ENCODE peak calls at places on chromosomes 12 and 14, in seven cellular contexts. Y is substantia nigra, T is M059J, Q is Right ventricle myocardium inferior, X is Karpas-422, N is NCI-H146, J is activated T-cell treated with anti-CD3 and anti-CD28 coated beads for 48 hours. I is an unnamed sample.

GRCh38 chr12:29610473-29611174 is 113.1 kb upstream of the OVCH1 start:
- DNase-seq in Y (no peak), T (no peak), Q (no peak), X (no peak), N (no peak), J (no peak), I (no peak)

GRCh38 chr12:50220357-50221061 is 53.3 kb upstream of the CERS5 start:
- DNase-seq in Y (no peak), T (peak), Q (no peak), X (peak), N (no peak), J (peak), I (peak)

GRCh38 chr12:42426733-42427132 is 100.8 kb downstream of the PPHLN1 start:
- DNase-seq in Y (no peak), T (peak), Q (no peak), X (no peak), N (no peak), J (peak), I (peak)

GRCh38 chr14:99982449-99983250 is 82.6 kb upstream of the EVL start:
- DNase-seq in Y (no peak), T (peak), Q (no peak), X (peak), N (peak), J (peak), I (peak)

GRCh38 chr12:5723071-5723470 is 222.0 kb downstream of the ANO2 start:
- DNase-seq in Y (no peak), T (no peak), Q (no peak), X (no peak), N (no peak), J (no peak), I (no peak)

GRCh38 chr14:55245657-55246268 is 25.5 kb upstream of the FBXO34 start:
- DNase-seq in Y (no peak), T (peak), Q (no peak), X (peak), N (peak), J (no peak), I (peak)

GRCh38 chr14:41986726-41987125 is 380.1 kb downstream of the LRFN5 start:
- DNase-seq in Y (no peak), T (peak), Q (no peak), X (peak), N (no peak), J (no peak), I (no peak)

GRCh38 chr12:574475-575128 is 88.6 kb downstream of the NINJ2 start:
- DNase-seq in Y (no peak), T (peak), Q (no peak), X (no peak), N (no peak), J (no peak), I (peak)

GRCh38 chr12:63917864-63918742 is 73.6 kb downstream of the SRGAP1 start:
- DNase-seq in Y (no peak), T (peak), Q (no peak), X (peak), N (no peak), J (no peak), I (peak)

GRCh38 chr12:132711169-132711843 is 664 bp downstream of the PGAM5 start:
- DNase-seq in Y (no peak), T (no peak), Q (no peak), X (peak), N (peak), J (peak), I (peak)

GRCh38 chr14:77061630-77062029 is 33.1 kb upstream of the IRF2BPL start:
- DNase-seq in Y (no peak), T (no peak), Q (no peak), X (no peak), N (no peak), J (no peak), I (no peak)

GRCh38 chr14:43005807-43006206 is 1399.1 kb downstream of the LRFN5 start:
- DNase-seq in Y (no peak), T (no peak), Q (no peak), X (peak), N (no peak), J (no peak), I (no peak)

GRCh38 chr12:47636908-47637780 is 68.7 kb downstream of the RPAP3 start:
- DNase-seq in Y (no peak), T (peak), Q (peak), X (peak), N (peak), J (peak), I (peak)

GRCh38 chr12:116539361-116539771 is 19.8 kb upstream of the MAP1LC3B2 start:
- DNase-seq in Y (no peak), T (peak), Q (no peak), X (no peak), N (no peak), J (no peak), I (peak)

GRCh38 chr14:52049721-52050588 is 18.9 kb downstream of the NID2 start:
- DNase-seq in Y (no peak), T (no peak), Q (no peak), X (no peak), N (no peak), J (no peak), I (no peak)

GRCh38 chr14:79510659-79511058 is 700.6 kb downstream of the DIO2 start:
- DNase-seq in Y (no peak), T (peak), Q (no peak), X (no peak), N (no peak), J (no peak), I (peak)

GRCh38 chr14:51776102-51776894 is 84.1 kb upstream of the GNG2 start:
- DNase-seq in Y (peak), T (peak), Q (no peak), X (peak), N (peak), J (peak), I (peak)

GRCh38 chr14:45038256-45038655 is 45.7 kb upstream of the PRPF39 start:
- DNase-seq in Y (no peak), T (no peak), Q (no peak), X (no peak), N (no peak), J (no peak), I (no peak)

GRCh38 chr14:60344751-60345150 is 95.7 kb downstream of the PPM1A start:
- DNase-seq in Y (no peak), T (no peak), Q (no peak), X (no peak), N (no peak), J (no peak), I (no peak)

GRCh38 chr12:70031046-70031445 is 206.0 kb downstream of the MYRFL start:
- DNase-seq in Y (no peak), T (no peak), Q (no peak), X (no peak), N (no peak), J (no peak), I (no peak)

GRCh38 chr14:36944307-36945010 is 227.9 kb downstream of the SLC25A21 start:
- DNase-seq in Y (no peak), T (peak), Q (no peak), X (no peak), N (no peak), J (no peak), I (peak)

GRCh38 chr14:104892517-104893434 is 27.7 kb downstream of the CEP170B start:
- DNase-seq in Y (no peak), T (no peak), Q (no peak), X (no peak), N (no peak), J (no peak), I (no peak)

GRCh38 chr12:19462441-19462840 is 23.1 kb downstream of the AEBP2 start:
- DNase-seq in Y (no peak), T (no peak), Q (no peak), X (no peak), N (no peak), J (no peak), I (no peak)

GRCh38 chr14:59101441-59101840 is 87.0 kb upstream of the DAAM1 start:
- DNase-seq in Y (no peak), T (peak), Q (no peak), X (no peak), N (no peak), J (no peak), I (no peak)

GRCh38 chr14:86357866-86358265 is 827.9 kb downstream of the FLRT2 start:
- DNase-seq in Y (no peak), T (no peak), Q (no peak), X (no peak), N (peak), J (no peak), I (no peak)

GRCh38 chr12:59119676-59120075 is 199.4 kb upstream of the LRIG3 start:
- DNase-seq in Y (no peak), T (peak), Q (no peak), X (no peak), N (no peak), J (no peak), I (peak)

GRCh38 chr12:15323530-15323929 is 1.2 kb downstream of the PTPRO start:
- DNase-seq in Y (no peak), T (no peak), Q (no peak), X (no peak), N (peak), J (no peak), I (no peak)

GRCh38 chr14:101559624-101560533 is 1.4 kb upstream of the DIO3 start:
- DNase-seq in Y (no peak), T (no peak), Q (no peak), X (no peak), N (no peak), J (no peak), I (no peak)

GRCh38 chr12:57603758-57604453 is 718 bp upstream of the DTX3 start:
- DNase-seq in Y (no peak), T (peak), Q (no peak), X (no peak), N (no peak), J (no peak), I (peak)

GRCh38 chr12:6915789-6916285 is 1.5 kb downstream of the ENO2 start:
- DNase-seq in Y (no peak), T (no peak), Q (no peak), X (peak), N (no peak), J (no peak), I (no peak)